ENCODE peak calls at places on chromosomes 4 and X, in seven cellular contexts. M is IMR-90, Y is right lobe of liver, J is heart left ventricle, R is NCI-H1930, O is T-helper 2 cell, X is hepatic stellate cell. A is an unnamed sample.

GRCh38 chr4:135185256-135185655 is 983.7 kb upstream of the PABPC4L start:
- DNase-seq in M (no peak), Y (no peak), J (no peak), R (no peak), O (no peak), X (no peak), A (no peak)

GRCh38 chrX:34918856-34919255 is 23.7 kb upstream of the FAM47B start:
- DNase-seq in M (peak), Y (no peak), J (no peak), R (no peak), O (no peak), X (no peak), A (no peak)

GRCh38 chr4:96063639-96064038 is 223.7 kb downstream of the PDHA2 start:
- DNase-seq in M (no peak), Y (no peak), J (no peak), R (no peak), O (no peak), X (no peak), A (no peak)

GRCh38 chr4:152808670-152809069 is 28.9 kb downstream of the ARFIP1 start:
- DNase-seq in M (no peak), Y (no peak), J (no peak), R (no peak), O (no peak), X (no peak), A (no peak)

GRCh38 chr4:70113656-70114055 is 40.4 kb upstream of the PRR27 start:
- DNase-seq in M (no peak), Y (no peak), J (no peak), R (no peak), O (no peak), X (no peak), A (no peak)

GRCh38 chrX:1242901-1243402 is 25.7 kb upstream of the CSF2RA start:
- DNase-seq in M (no peak), Y (no peak), J (no peak), R (no peak), O (no peak), X (no peak), A (no peak)

GRCh38 chr4:81084624-81085023 is 54.1 kb downstream of the BMP3 start:
- DNase-seq in M (peak), Y (no peak), J (no peak), R (no peak), O (no peak), X (no peak), A (no peak)

GRCh38 chrX:84729809-84730208 is 227.6 kb upstream of the HDX start:
- DNase-seq in M (peak), Y (peak), J (no peak), R (peak), O (no peak), X (peak), A (no peak)

GRCh38 chr4:57911203-57911602 is 801.0 kb upstream of the IGFBP7 start:
- DNase-seq in M (no peak), Y (no peak), J (no peak), R (no peak), O (no peak), X (no peak), A (no peak)

GRCh38 chr4:183383606-183384005 is 60.8 kb upstream of the CDKN2AIP start:
- DNase-seq in M (no peak), Y (no peak), J (no peak), R (no peak), O (no peak), X (no peak), A (no peak)

GRCh38 chr4:38672247-38673071 is 8.5 kb downstream of the KLF3 start:
- DNase-seq in M (no peak), Y (no peak), J (no peak), R (no peak), O (no peak), X (no peak), A (no peak)

GRCh38 chr4:125132281-125132680 is 182.5 kb upstream of the FAT4 start:
- DNase-seq in M (no peak), Y (no peak), J (no peak), R (no peak), O (no peak), X (no peak), A (no peak)

GRCh38 chr4:173332021-173332487 is 2.1 kb downstream of the HMGB2 start:
- DNase-seq in M (peak), Y (no peak), J (no peak), R (no peak), O (no peak), X (no peak), A (no peak)

GRCh38 chr4:169458575-169458974 is 153.8 kb downstream of the NEK1 start:
- DNase-seq in M (no peak), Y (no peak), J (no peak), R (no peak), O (no peak), X (no peak), A (no peak)

GRCh38 chr4:102042843-102043802 is 252.6 kb downstream of the BANK1 start:
- DNase-seq in M (no peak), Y (no peak), J (no peak), R (no peak), O (no peak), X (no peak), A (no peak)

A was measured in T-helper 1 cell.